ENCODE peak calls at places on chromosomes 2 and 18, in eight cellular contexts. M, W, A, S, R, J, Y and C are unnamed samples. For H3K27me3 and H3K4me1, the result is how much of the 10 kb centered on the place peaks cover.

GRCh38 chr2:46177461-46178089 is 119.6 kb upstream of the EPAS1 start:
- DNase-seq in M (no peak), W (no peak), A (no peak), S (no peak), R (no peak), J (no peak), Y (peak), C (no peak)

GRCh38 chr2:138708682-138709241 is 71.4 kb downstream of the NXPH2 start:
- DNase-seq in M (no peak), W (no peak), A (peak), S (no peak), R (no peak), J (no peak), Y (peak), C (no peak)

GRCh38 chr2:173545364-173545734 is 190.7 kb downstream of the CDCA7 start:
- DNase-seq in M (no peak), W (no peak), A (no peak), S (peak), R (no peak), J (no peak), Y (no peak), C (no peak)

GRCh38 chr2:151153601-151154000 is 108.1 kb downstream of the RBM43 start:
- DNase-seq in M (no peak), W (no peak), A (no peak), S (no peak), R (no peak), J (no peak), Y (no peak), C (no peak)

GRCh38 chr2:67997528-67998267 is 65.1 kb downstream of the C1D start:
- DNase-seq in M (no peak), W (no peak), A (peak), S (no peak), R (no peak), J (no peak), Y (peak), C (peak)

GRCh38 chr2:162258169-162258568 is 14.9 kb upstream of the FAP start:
- DNase-seq in M (no peak), W (no peak), A (no peak), S (no peak), R (no peak), J (no peak), Y (no peak), C (no peak)

GRCh38 chr2:66433945-66434678 is 813 bp upstream of the MEIS1 start:
- DNase-seq in M (peak), W (peak), A (peak), S (no peak), R (peak), J (peak), Y (peak), C (peak)

GRCh38 chr2:169799555-169799954 is 884 bp downstream of the SSB start:
- DNase-seq in M (no peak), W (no peak), A (peak), S (no peak), R (no peak), J (no peak), Y (no peak), C (no peak)

GRCh38 chr2:7029291-7030059 is 112.3 kb downstream of the RNF144A start:
- DNase-seq in M (no peak), W (peak), A (no peak), S (no peak), R (no peak), J (no peak), Y (no peak), C (no peak)

GRCh38 chr2:195563857-195564512 is 93.0 kb upstream of the SLC39A10 start:
- DNase-seq in M (no peak), W (no peak), A (peak), S (no peak), R (no peak), J (no peak), Y (peak), C (no peak)

GRCh38 chr2:61471905-61472805 is 1.3 kb upstream of the USP34 start:
- DNase-seq in M (no peak), W (no peak), A (peak), S (peak), R (no peak), J (no peak), Y (peak), C (no peak)

GRCh38 chr2:112688086-112688880 is 32.5 kb upstream of the NT5DC4 start:
- DNase-seq in M (no peak), W (no peak), A (no peak), S (peak), R (no peak), J (no peak), Y (no peak), C (peak)

GRCh38 chr2:109379507-109379906 is 234.3 kb downstream of the SEPTIN10 start:
- DNase-seq in M (no peak), W (no peak), A (no peak), S (peak), R (peak), J (peak), Y (no peak), C (peak)

GRCh38 chr18:9638886-9639285 is 24.5 kb upstream of the PPP4R1 start:
- DNase-seq in M (no peak), W (no peak), A (no peak), S (no peak), R (no peak), J (no peak), Y (no peak), C (no peak)

GRCh38 chr18:7766817-7767216 is 199.7 kb downstream of the PTPRM start:
- DNase-seq in M (no peak), W (no peak), A (no peak), S (no peak), R (no peak), J (no peak), Y (no peak), C (no peak)

GRCh38 chr2:101113441-101114267 is 37.5 kb downstream of the TBC1D8 start:
- DNase-seq in M (no peak), W (no peak), A (peak), S (peak), R (no peak), J (no peak), Y (peak), C (peak)

GRCh38 chr2:32977228-32977758 is 30.5 kb downstream of the LTBP1 start:
- DNase-seq in M (no peak), W (peak), A (no peak), S (peak), R (no peak), J (peak), Y (peak), C (no peak)

GRCh38 chr2:9795071-9795470 is 48.2 kb upstream of the TAF1B start:
- DNase-seq in M (no peak), W (no peak), A (no peak), S (no peak), R (no peak), J (no peak), Y (no peak), C (no peak)

GRCh38 chr2:237254369-237254861 is 159.5 kb downstream of the COL6A3 start:
- DNase-seq in M (no peak), W (no peak), A (peak), S (no peak), R (no peak), J (no peak), Y (peak), C (peak)

GRCh38 chr2:216634317-216635148 is 1.3 kb downstream of the IGFBP2 start:
- DNase-seq in M (no peak), W (no peak), A (peak), S (no peak), R (no peak), J (no peak), Y (no peak), C (no peak)

GRCh38 chr2:190657474-190658252 is 8.8 kb downstream of the NAB1 start:
- DNase-seq in M (no peak), W (no peak), A (no peak), S (no peak), R (no peak), J (no peak), Y (no peak), C (peak)

GRCh38 chr18:54197747-54198411 is 26.6 kb downstream of the MBD2 start:
- DNase-seq in M (no peak), W (no peak), A (no peak), S (no peak), R (no peak), J (no peak), Y (no peak), C (no peak)

DNA sequence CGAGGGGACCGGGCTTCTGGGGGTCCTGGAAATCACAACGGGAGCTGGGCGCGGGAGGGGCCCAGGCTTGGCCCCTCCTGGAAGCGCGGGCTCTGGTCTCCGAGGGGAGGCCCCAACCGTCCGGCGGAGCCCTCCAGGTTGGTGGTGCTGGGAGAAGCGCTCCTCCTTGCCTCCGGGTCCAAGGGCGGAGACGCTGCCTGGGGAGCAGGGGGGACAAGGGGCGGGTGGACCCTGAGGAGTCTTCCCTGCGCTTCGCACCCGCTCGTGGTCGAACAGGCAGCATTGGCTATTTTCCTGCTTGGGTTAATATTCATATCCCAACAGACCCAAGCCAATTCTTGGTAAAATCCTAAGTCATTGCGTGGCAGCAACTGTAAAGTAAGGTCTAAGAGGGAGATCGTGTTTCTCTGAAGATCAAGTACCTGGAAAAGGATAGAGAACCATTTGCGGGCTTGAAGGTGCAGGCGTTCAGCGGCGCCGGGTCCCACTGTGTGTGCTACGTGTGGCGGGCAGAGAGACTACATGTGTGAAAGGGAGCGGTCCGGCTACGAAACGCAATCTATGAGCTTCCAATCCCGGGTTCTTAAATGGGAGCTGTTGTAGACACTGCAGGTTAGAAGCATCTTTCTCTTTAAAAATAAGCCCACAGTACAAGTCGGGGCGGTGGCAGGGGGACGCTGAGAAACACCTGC is 805 bp downstream of the CIDEA start:
- DNase-seq in M (no peak), W (no peak), A (no peak), S (no peak), R (no peak), J (no peak), Y (no peak), C (no peak)
- H3K27me3 ChIP-seq in M (under half), W (under half), A (half or more), S (under half), R (half or more), J (under half), Y (under half), C (under half)

GRCh38 chr2:74849228-74849892 is 15.4 kb downstream of the HK2 start:
- DNase-seq in M (peak), W (peak), A (no peak), S (peak), R (peak), J (no peak), Y (no peak), C (no peak)
- H3K4me1 ChIP-seq in M (under half), W (under half), A (half or more), S (under half), R (under half), J (half or more), Y (under half), C (under half)

DNA sequence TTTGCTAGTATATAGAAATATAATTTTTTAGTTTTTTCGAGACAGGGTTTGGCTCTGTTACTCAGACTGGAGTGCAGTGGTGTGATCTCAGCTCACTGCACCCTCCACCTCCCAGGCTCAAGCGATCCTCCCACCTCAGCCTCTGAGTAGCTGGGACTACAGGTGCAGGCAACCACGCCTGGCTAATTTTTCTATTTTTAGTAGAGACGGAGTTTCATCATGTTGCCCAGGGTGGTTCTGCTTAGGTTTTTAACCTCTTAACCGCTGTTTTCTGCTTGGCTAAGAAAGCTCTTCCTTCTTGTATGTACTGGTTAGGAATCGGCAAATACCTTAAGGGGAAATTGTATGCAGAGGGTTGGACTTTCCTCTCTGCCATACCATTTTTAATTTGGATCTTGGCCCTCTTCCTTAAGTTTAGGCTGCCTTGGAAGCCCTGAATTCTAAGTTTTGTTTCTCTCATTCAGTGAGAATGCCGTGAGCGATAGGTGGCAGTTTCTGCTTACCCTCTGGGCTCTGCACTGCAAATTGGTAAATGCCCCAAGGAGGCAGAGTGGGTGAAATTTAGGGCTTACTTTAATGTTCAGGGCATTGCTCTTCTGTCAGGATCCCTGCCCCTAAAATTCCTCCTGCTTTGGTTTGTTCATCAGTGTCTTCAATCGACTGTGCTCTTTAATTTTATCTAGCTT is 32.3 kb downstream of the EML6 start:
- DNase-seq in M (no peak), W (no peak), A (no peak), S (no peak), R (no peak), J (no peak), Y (no peak), C (no peak)
- H3K4me3 ChIP-seq in M (no peak), W (no peak), A (no peak), S (no peak), R (no peak), J (no peak), Y (no peak), C (no peak)

GRCh38 chr18:61503688-61504087 is 170.5 kb downstream of the CDH20 start:
- DNase-seq in M (no peak), W (no peak), A (peak), S (no peak), R (no peak), J (no peak), Y (peak), C (peak)

DNA sequence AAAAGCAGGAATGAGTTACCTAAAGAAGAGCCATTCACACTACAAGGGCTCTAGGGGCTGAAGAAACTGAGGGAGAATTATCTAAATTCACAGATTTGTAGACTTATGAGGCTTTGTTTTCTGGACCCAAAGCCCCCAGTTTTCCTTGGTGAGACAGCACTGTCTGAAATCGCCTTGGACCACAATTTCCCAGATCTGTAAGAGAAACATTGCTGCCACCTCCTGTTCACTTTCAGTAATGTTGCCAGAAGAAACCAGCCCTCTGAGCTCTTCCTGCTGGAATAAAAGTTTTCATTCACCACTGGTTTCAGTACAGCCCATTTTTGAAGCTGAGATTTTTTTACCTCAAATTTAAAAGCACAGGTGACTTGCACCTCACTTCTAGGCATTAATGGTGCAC is 169.2 kb downstream of the CDH20 start:
- DNase-seq in M (no peak), W (no peak), A (peak), S (peak), R (no peak), J (no peak), Y (peak), C (peak)
- H3K27me3 ChIP-seq in M (under half), W (under half), A (under half), S (under half), R (under half), J (under half), Y (under half), C (under half)

GRCh38 chr2:239249048-239249447 is 151.8 kb downstream of the HDAC4 start:
- DNase-seq in M (no peak), W (no peak), A (no peak), S (no peak), R (no peak), J (peak), Y (no peak), C (no peak)
- H3K4me1 ChIP-seq in M (under half), W (half or more), A (under half), S (under half), R (under half), J (half or more), Y (under half), C (under half)

DNA sequence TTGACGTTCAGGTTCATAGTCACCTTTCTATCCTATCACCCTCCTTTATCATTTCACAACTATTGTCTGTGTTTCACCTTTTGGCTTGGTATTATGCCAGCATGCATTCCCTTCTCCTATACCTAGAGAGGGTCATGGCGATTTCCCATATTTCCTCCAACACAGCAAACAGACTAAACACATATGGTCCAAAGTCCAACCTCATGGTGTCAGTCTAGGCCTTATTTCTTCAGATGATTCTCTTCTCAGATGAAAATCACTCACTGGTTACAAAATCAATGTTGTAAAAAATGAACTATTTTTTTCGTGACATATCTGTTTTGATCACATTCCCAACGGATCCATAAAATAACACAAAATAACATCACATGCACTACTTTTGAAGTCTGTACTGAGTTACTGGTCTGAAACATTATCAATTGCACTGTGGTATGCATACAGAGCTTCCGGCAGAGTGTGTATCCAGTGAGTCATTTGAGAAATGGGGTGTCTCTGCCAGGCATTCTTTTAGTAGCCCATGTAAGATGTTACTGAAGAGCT is 204.8 kb upstream of the GALNT5 start:
- DNase-seq in M (no peak), W (no peak), A (peak), S (no peak), R (no peak), J (no peak), Y (peak), C (peak)
- H3K4me3 ChIP-seq in M (no peak), W (no peak), A (no peak), S (no peak), R (no peak), J (no peak), Y (no peak), C (no peak)

DNA sequence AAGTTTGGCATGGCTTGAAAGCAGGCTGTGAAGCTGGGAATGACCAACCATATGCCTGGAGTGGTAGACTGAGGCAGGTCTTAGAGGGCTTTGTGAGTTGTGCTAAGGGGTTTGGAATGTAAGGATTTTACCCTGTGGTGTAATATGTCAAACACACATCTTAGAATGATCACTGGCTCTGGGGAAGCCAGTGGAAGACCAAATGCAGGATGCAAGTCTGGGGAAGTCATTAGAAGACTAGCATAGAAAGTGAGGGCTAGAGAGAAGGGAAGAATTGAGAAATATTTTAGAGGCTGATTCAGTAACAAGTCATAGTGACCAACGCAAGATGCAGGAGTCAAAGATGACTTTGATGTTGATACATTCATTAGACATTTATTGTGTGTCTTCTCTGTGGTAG is 3.5 kb upstream of the FHOD3 start:
- DNase-seq in M (no peak), W (no peak), A (no peak), S (no peak), R (no peak), J (no peak), Y (no peak), C (no peak)
- H3K27me3 ChIP-seq in M (under half), W (under half), A (under half), S (under half), R (half or more), J (under half), Y (under half), C (under half)

GRCh38 chr2:85772841-85773491 is 19.2 kb downstream of the ATOH8 start:
- DNase-seq in M (no peak), W (peak), A (no peak), S (no peak), R (no peak), J (no peak), Y (no peak), C (peak)

GRCh38 chr2:85773692-85774091 is 19.9 kb downstream of the ATOH8 start:
- DNase-seq in M (no peak), W (no peak), A (no peak), S (no peak), R (no peak), J (no peak), Y (no peak), C (no peak)

GRCh38 chr2:85775406-85776381 is 21.9 kb downstream of the ATOH8 start:
- DNase-seq in M (no peak), W (no peak), A (no peak), S (no peak), R (no peak), J (no peak), Y (no peak), C (no peak)

GRCh38 chr2:85772019-85772745 is 18.4 kb downstream of the ATOH8 start:
- DNase-seq in M (peak), W (peak), A (peak), S (peak), R (peak), J (peak), Y (peak), C (peak)

DNA sequence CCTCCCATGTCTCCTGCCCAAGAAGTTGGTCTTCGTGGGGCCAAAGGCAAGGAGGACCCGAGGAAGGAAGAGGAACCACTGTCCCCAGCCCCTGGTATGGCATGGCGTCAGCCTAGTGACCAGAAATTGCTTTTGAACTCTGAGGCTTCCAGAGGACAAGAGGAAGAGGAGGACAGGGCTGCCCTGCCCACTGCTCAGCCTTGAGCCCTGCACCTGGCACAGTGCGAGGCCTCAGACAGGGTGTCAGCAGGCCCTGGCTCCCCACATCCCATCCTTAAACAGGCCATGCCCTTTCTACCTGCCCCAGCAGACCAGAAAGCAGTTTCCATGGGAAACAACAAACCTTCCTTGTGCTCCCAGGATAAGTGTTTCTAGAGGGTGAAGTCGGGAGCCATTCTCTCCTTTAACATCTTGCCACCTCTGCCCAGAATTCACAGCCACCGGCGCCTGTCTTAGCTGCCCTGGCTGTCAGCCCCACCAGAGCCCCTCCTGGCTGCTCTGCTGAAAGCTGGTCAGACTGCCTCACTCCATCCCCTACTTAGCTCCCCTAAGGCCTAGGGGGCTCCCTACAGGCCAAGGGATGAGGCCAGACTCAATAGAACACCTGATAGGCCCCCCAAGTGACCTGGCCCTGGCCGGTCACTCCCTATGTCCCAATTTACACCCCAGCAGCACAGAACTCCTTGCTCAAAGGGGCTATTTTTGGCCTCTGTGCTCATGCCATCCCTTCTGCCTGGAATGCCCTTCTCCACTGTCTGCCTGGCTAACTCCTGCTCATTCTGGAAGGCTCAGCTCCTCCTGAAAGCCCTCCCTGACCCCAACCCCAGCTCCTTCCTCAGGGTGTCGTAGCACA is 20.6 kb downstream of the ATOH8 start:
- DNase-seq in M (no peak), W (no peak), A (no peak), S (no peak), R (no peak), J (no peak), Y (no peak), C (no peak)
- H3K4me1 ChIP-seq in M (under half), W (half or more), A (half or more), S (under half), R (under half), J (half or more), Y (under half), C (half or more)